ENCODE peak calls at places on chromosomes 11 and 22, in four cellular contexts. One of them, this sample, is unnamed.

GRCh38 chr11:117950320-117950719 is 21.1 kb upstream of the TMPRSS13 start:
- DNase-seq in colonic mucosa: no peak
- DNase-seq in B cell: peak
- DNase-seq in HAP-1: no peak
- DNase-seq in this sample: no peak

GRCh38 chr11:123707206-123707605 is 34.3 kb downstream of the ZNF202 start:
- DNase-seq in colonic mucosa: no peak
- DNase-seq in HAP-1: no peak
- DNase-seq in B cell: no peak
- DNase-seq in this sample: no peak

GRCh38 chr11:131864205-131864604 is 493.8 kb downstream of the NTM start:
- DNase-seq in HAP-1: no peak
- DNase-seq in B cell: no peak
- DNase-seq in colonic mucosa: no peak
- DNase-seq in this sample: no peak

GRCh38 chr22:17744430-17744829 is 29.8 kb downstream of the BID start:
- DNase-seq in colonic mucosa: no peak
- DNase-seq in HAP-1: no peak
- DNase-seq in B cell: no peak
- DNase-seq in this sample: no peak

GRCh38 chr11:72782081-72782920 is 11.5 kb downstream of the STARD10 start:
- DNase-seq in B cell: no peak
- DNase-seq in HAP-1: peak
- DNase-seq in colonic mucosa: peak
- DNase-seq in this sample: no peak

GRCh38 chr11:74453373-74453975 is 13.9 kb downstream of the KCNE3 start:
- DNase-seq in HAP-1: peak
- DNase-seq in B cell: peak
- DNase-seq in colonic mucosa: peak
- DNase-seq in this sample: no peak

GRCh38 chr11:68601147-68601546 is 83.2 kb upstream of the GAL start:
- DNase-seq in B cell: no peak
- DNase-seq in colonic mucosa: no peak
- DNase-seq in HAP-1: no peak
- DNase-seq in this sample: no peak

GRCh38 chr11:109106201-109106906 is 315.6 kb upstream of the C11orf87 start:
- DNase-seq in HAP-1: no peak
- DNase-seq in B cell: no peak
- DNase-seq in colonic mucosa: no peak
- DNase-seq in this sample: no peak

GRCh38 chr11:720642-721346 is 14.8 kb downstream of the EPS8L2 start:
- DNase-seq in B cell: peak
- DNase-seq in HAP-1: peak
- DNase-seq in colonic mucosa: peak
- DNase-seq in this sample: no peak

GRCh38 chr22:37830093-37830842 is 7.1 kb downstream of the GALR3 start:
- DNase-seq in HAP-1: no peak
- DNase-seq in colonic mucosa: no peak
- DNase-seq in B cell: no peak
- DNase-seq in this sample: no peak

GRCh38 chr11:65032216-65032615 is 5.0 kb downstream of the SNX15 start:
- DNase-seq in HAP-1: no peak
- DNase-seq in colonic mucosa: no peak
- DNase-seq in B cell: no peak
- DNase-seq in this sample: no peak

GRCh38 chr11:134854391-134854991 is 442.4 kb upstream of the B3GAT1 start:
- DNase-seq in B cell: no peak
- DNase-seq in colonic mucosa: no peak
- DNase-seq in HAP-1: no peak
- DNase-seq in this sample: no peak

GRCh38 chr11:109770323-109770722 is 322.9 kb upstream of the ZC3H12C start:
- DNase-seq in colonic mucosa: no peak
- DNase-seq in B cell: no peak
- DNase-seq in HAP-1: no peak
- DNase-seq in this sample: no peak

GRCh38 chr11:129427376-129427775 is 51.7 kb downstream of the BARX2 start:
- DNase-seq in B cell: no peak
- DNase-seq in colonic mucosa: peak
- DNase-seq in HAP-1: no peak
- DNase-seq in this sample: no peak

GRCh38 chr22:21761086-21761485 is 25.5 kb upstream of the YPEL1 start:
- DNase-seq in HAP-1: no peak
- DNase-seq in B cell: no peak
- DNase-seq in colonic mucosa: no peak
- DNase-seq in this sample: no peak

GRCh38 chr11:12864316-12865156 is 144.6 kb upstream of the RASSF10 start:
- DNase-seq in B cell: no peak
- DNase-seq in colonic mucosa: no peak
- DNase-seq in HAP-1: peak
- DNase-seq in this sample: no peak

GRCh38 chr22:23533771-23534191 is 46.3 kb downstream of the IGLL1 start:
- DNase-seq in colonic mucosa: peak
- DNase-seq in B cell: no peak
- DNase-seq in HAP-1: no peak
- DNase-seq in this sample: no peak

GRCh38 chr11:79097279-79097875 is 343.5 kb downstream of the TENM4 start:
- DNase-seq in colonic mucosa: no peak
- DNase-seq in HAP-1: no peak
- DNase-seq in B cell: no peak
- DNase-seq in this sample: no peak

GRCh38 chr11:19288256-19288655 is 47.5 kb upstream of the E2F8 start:
- DNase-seq in HAP-1: no peak
- DNase-seq in B cell: no peak
- DNase-seq in colonic mucosa: no peak
- DNase-seq in this sample: no peak

GRCh38 chr11:117859713-117860112 is 16.7 kb downstream of the FXYD6 start:
- DNase-seq in colonic mucosa: no peak
- DNase-seq in HAP-1: peak
- DNase-seq in B cell: no peak
- DNase-seq in this sample: no peak

GRCh38 chr11:125343732-125344131 is 152.3 kb downstream of the FEZ1 start:
- DNase-seq in B cell: no peak
- DNase-seq in colonic mucosa: no peak
- DNase-seq in HAP-1: no peak
- DNase-seq in this sample: no peak

GRCh38 chr11:102589047-102589459 is 36.1 kb downstream of the MMP20 start:
- DNase-seq in HAP-1: no peak
- DNase-seq in B cell: peak
- DNase-seq in colonic mucosa: no peak
- DNase-seq in this sample: no peak

GRCh38 chr11:78656327-78656726 is 81.7 kb upstream of the NARS2 start:
- DNase-seq in HAP-1: no peak
- DNase-seq in colonic mucosa: no peak
- DNase-seq in B cell: no peak
- DNase-seq in this sample: no peak

GRCh38 chr11:19702620-19703019 is 10.0 kb upstream of the NAV2 start:
- DNase-seq in colonic mucosa: no peak
- DNase-seq in HAP-1: no peak
- DNase-seq in B cell: no peak
- DNase-seq in this sample: no peak